ENCODE peak calls at places on chromosome 11, in six cellular contexts. T is HepG2, Z is K562, X is GM12891, Q is H1, C is GM12878. N is an unnamed sample.

GRCh38 chr11:18802381-18803257 is 11.0 kb upstream of the PTPN5 start:
- DNase-seq in T (peak), Z (peak), X (no peak), Q (peak), C (peak), N (no peak)

GRCh38 chr11:19939415-19939929 is 220.8 kb downstream of the DBX1 start:
- DNase-seq in T (no peak), Z (no peak), X (no peak), Q (no peak), C (no peak), N (no peak)

GRCh38 chr11:76380161-76380976 is 563 bp downstream of the THAP12 start:
- DNase-seq in T (no peak), Z (peak), X (peak), Q (peak), C (no peak), N (peak)

GRCh38 chr11:125275905-125276634 is 111.5 kb downstream of the PKNOX2 start:
- DNase-seq in T (no peak), Z (no peak), X (no peak), Q (no peak), C (no peak), N (no peak)

GRCh38 chr11:57306156-57306876 is 18.4 kb downstream of the TNKS1BP1 start:
- DNase-seq in T (peak), Z (no peak), X (no peak), Q (no peak), C (no peak), N (no peak)

GRCh38 chr11:77637345-77638165 is at the start of gene CLNS1A:
- DNase-seq in T (peak), Z (peak), X (peak), Q (peak), C (peak), N (peak)

GRCh38 chr11:65384301-65384889 is 1.9 kb upstream of the SLC25A45 start:
- DNase-seq in T (no peak), Z (no peak), X (no peak), Q (no peak), C (no peak), N (no peak)

GRCh38 chr11:47847892-47848635 is at the start of gene NUP160:
- DNase-seq in T (peak), Z (peak), X (peak), Q (peak), C (no peak), N (peak)

GRCh38 chr11:66100272-66101037 is 30.4 kb downstream of the PACS1 start:
- DNase-seq in T (no peak), Z (no peak), X (peak), Q (no peak), C (no peak), N (peak)

GRCh38 chr11:118885831-118886571 is 2.3 kb downstream of the CXCR5 start:
- DNase-seq in T (no peak), Z (no peak), X (no peak), Q (no peak), C (no peak), N (no peak)

GRCh38 chr11:61972112-61972795 is 4.8 kb upstream of the FTH1 start:
- DNase-seq in T (no peak), Z (peak), X (no peak), Q (no peak), C (no peak), N (no peak)

GRCh38 chr11:117823294-117823940 is 1.1 kb downstream of the FXYD2 start:
- DNase-seq in T (no peak), Z (peak), X (no peak), Q (no peak), C (no peak), N (no peak)

DNA sequence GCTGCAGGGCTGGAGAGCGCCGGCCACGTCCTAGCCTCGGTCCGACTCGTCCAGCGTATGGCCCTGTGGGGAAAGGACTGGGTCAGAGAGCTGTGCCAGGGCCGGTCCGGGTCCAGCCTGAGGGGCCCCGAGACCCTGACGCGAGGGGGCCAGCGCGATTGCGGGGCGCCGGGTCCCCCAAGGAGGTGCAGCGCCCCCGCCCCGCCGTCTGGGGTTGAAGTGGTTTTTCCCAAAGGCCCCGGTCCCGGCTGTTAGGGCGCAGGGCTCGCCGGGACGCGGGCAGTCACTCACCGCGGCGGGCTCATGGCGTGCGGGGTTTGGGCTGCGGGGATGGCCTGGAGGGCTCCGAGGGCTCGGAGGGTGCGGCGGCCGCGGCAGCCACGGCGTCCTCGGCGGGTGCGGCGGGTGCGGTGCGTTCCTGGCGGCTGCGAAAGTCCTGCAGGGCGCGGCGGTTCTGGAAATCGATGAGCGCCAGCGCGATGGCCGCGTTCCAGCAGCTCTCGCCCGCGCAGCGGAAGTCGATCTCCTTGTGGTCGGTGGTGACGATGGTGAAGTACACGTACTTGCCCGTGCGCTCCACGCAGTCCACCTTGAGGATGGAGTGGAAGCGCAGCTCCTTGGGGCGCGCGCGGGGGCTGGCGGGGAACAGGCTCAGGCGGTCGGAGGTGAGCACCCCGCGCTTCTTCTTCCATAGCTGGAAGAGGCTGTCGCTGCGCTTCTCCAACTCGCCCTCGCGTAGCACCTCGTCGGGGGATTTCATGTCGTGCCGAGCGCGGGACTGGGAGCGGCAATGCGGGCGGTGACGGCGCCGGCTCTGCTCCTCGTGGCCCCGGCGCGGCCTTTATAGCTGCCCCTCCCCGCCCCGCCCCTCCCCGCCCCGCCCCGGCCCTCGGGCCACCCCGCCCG is at the start of gene PHLDA2:
- DNase-seq in T (no peak), Z (peak), X (no peak), Q (peak), C (no peak), N (no peak)
- TF ChIP-seq POLR2A in T (no peak), Z (peak), X (no peak), Q (no peak), C (no peak), N (no peak)

DNA sequence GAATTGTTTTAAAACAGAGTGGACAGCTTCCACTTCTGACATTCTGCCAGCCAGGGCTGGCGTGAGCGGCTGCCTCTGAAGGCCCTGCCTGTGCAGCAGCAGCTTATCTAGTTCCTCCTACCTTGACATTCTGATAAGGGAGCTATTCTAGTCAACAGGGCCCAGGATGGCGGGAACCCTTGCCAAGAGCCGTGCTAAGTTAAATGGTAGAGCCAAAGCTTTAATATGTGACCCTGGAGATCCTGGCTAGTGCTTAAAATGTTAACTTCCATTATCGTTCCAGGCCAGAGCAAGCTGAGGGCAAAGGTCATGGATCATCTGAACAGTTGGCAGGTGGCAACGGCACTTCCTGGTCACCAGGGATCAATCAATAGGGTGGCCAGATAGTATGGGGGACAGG is 3.5 kb downstream of the KCNJ5 start:
- DNase-seq in T (peak), Z (peak), X (no peak), Q (no peak), C (no peak), N (no peak)
- TF ChIP-seq POLR2AphosphoS5 in T (no peak), Z (no peak), X (no peak), Q (no peak), C (no peak), N (no peak)

DNA sequence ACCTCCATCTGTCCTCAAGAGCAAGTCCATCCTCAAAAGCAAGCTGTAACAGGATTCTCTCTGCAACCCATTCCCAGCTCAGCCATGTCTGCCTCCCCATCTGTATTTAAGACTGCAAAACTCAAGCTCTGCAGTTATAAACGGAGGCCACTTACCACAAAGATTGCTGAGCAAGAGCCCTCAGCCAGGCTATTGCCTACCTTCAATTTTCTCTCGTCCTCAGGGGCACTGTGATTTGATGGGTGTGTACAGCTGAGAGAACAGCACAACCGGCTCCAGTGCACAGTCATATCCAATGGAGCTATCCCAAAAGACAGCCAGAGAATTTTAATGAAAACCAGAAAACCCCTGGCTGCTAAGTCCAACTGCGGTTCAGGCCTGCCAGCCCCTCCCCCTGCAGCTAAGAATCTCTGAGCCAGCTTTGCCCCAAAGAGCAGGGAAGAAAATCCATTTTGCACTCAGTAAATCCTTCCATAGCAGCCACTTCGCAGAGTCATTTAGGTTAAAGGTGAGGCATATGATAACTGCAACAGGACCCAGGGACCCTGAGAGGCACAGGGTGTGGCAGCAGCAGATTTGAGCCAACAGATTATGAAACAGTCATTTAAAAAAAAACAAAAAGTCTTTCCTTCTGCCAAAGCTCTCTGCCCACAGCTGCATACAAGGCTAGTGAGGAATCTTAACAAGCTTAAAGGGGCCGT is 37.6 kb downstream of the RAB30 start:
- DNase-seq in T (no peak), Z (no peak), X (no peak), Q (no peak), C (no peak), N (no peak)
- TF ChIP-seq TAF1 in T (no peak), Z (no peak), X (no peak), Q (no peak), C (no peak), N (no peak)

GRCh38 chr11:6609502-6610015 is 2.5 kb downstream of the TAF10 start:
- DNase-seq in T (no peak), Z (no peak), X (no peak), Q (no peak), C (no peak), N (no peak)
- TF ChIP-seq POLR2A in T (no peak), Z (peak), X (no peak), Q (no peak), C (peak), N (peak)

DNA sequence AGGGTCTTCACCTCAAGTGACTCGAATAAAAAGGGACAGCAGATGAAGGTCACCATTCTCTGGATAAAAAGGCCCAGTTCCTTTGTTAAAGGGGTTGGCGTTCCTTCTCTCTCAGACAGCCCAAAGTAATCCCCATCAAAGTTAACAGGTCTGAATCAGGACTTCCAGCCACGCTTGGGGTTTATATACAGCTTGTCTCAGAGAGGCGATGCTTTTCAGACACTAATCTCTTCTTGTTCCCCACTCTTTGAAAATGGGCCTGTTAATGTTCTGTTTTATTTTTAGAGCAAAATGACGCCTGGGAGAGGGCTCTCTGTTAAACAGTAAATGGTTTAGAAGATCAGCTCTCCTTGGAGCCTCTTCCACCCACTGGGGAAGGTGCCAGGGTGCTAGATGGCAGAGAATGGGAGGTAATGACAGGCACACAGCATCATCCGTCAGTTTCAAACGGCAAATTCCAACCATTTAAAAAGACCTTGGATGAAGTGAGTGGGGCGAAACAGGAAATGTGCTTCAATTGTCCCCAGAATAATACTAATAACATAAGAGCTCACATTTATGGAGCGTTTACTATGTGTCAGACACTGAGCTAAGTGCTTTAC is 235.9 kb upstream of the NARS2 start:
- DNase-seq in T (no peak), Z (no peak), X (no peak), Q (no peak), C (no peak), N (no peak)
- TF ChIP-seq POLR2AphosphoS5 in T (no peak), Z (no peak), X (no peak), Q (no peak), C (no peak), N (no peak)

GRCh38 chr11:96012086-96012824 is 88.3 kb upstream of the MTMR2 start:
- DNase-seq in T (peak), Z (peak), X (peak), Q (no peak), C (peak), N (peak)
- TF ChIP-seq TAF1 in T (peak), Z (no peak), X (no peak), Q (no peak), C (no peak), N (no peak)

DNA sequence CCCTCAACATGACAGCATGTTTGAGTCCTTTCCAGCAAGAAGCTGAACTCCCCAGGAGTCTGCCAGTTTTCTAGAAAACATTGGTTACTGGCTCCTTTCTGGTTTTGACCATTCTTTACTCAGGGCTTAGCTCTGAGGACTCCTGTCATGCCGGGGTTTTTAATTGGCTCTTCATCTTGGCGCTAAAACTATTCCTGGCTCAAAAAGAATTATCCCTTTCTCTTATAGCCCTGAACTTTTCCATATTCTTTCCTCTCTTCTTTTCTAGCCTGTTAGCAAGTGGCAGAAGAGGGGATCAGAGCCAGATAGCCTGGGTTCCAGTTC is 59.7 kb downstream of the TRAF6 start:
- DNase-seq in T (no peak), Z (no peak), X (no peak), Q (no peak), C (no peak), N (no peak)
- TF ChIP-seq POLR2A in T (no peak), Z (no peak), X (no peak), Q (no peak), C (no peak), N (no peak)